ENCODE peak calls at places on chromosomes 16 and 17, in eight cellular contexts. E, T, G, L, R, F, I and O are unnamed samples.
A peak's percentile ranks its signal among the peaks of the same experiment; 100 is the strongest.

GRCh38 chr17:58189436-58190146 is 2.9 kb upstream of the EPX start:
- DNase-seq in F (peak; percentile 89), L (peak; percentile 54), E (no peak), I (peak; percentile 46), R (no peak), G (no peak), T (peak; percentile 93), O (no peak)

GRCh38 chr16:82033006-82033405 is 2.0 kb upstream of the HSD17B2 start:
- DNase-seq in I (peak; percentile 39), R (no peak), F (no peak), L (no peak), E (no peak), G (no peak), T (no peak), O (no peak)

GRCh38 chr17:10614536-10615155 is 42.5 kb downstream of the MYH3 start:
- DNase-seq in I (peak; percentile 55), G (no peak), E (no peak), R (peak; percentile 26), F (peak; percentile 63), L (peak; percentile 61), T (peak; percentile 76), O (no peak)

GRCh38 chr17:63967953-63968352 is 4.8 kb downstream of the SCN4A start:
- DNase-seq in I (no peak), F (peak; percentile 33), R (no peak), E (no peak), T (peak; percentile 49), L (no peak), G (no peak), O (no peak)

GRCh38 chr17:74356640-74357465 is 4.8 kb downstream of the BTBD17 start:
- DNase-seq in F (no peak), E (no peak), T (no peak), G (no peak), R (peak; percentile 24), L (peak; percentile 24), I (peak; percentile 17), O (peak; percentile 9)

GRCh38 chr17:37614391-37614790 is 5.2 kb upstream of the SYNRG start:
- DNase-seq in R (no peak), F (peak; percentile 94), L (no peak), E (no peak), T (peak; percentile 46), I (no peak), G (no peak), O (no peak)

GRCh38 chr16:12509121-12509520 is 294.6 kb downstream of the CPPED1 start:
- DNase-seq in F (no peak), G (no peak), I (no peak), L (no peak), R (no peak), E (no peak), T (no peak), O (no peak)

GRCh38 chr17:28427372-28427771 is 21.4 kb upstream of the SLC46A1 start:
- DNase-seq in T (no peak), R (no peak), G (no peak), E (no peak), F (no peak), I (no peak), L (no peak), O (no peak)

GRCh38 chr17:76063880-76064546 is 8.3 kb downstream of the SRP68 start:
- DNase-seq in R (no peak), T (no peak), F (no peak), G (peak; percentile 63), I (no peak), L (no peak), E (no peak), O (peak; percentile 50)

GRCh38 chr17:35871415-35871814 is 2.7 kb upstream of the HEATR9 start:
- DNase-seq in I (no peak), F (no peak), G (no peak), E (no peak), R (peak; percentile 14), T (no peak), L (no peak), O (no peak)

GRCh38 chr17:83103200-83103937 is 24.0 kb downstream of the METRNL start:
- DNase-seq in F (peak; percentile 72), E (no peak), I (peak; percentile 83), L (peak; percentile 68), R (no peak), G (no peak), T (no peak), O (peak; percentile 50)

GRCh38 chr16:79970551-79971236 is 370.2 kb upstream of the MAF start:
- DNase-seq in L (peak; percentile 29), T (peak; percentile 30), I (no peak), F (no peak), E (no peak), R (no peak), G (no peak), O (no peak)

GRCh38 chr17:70810609-70811008 is 641.3 kb downstream of the KCNJ2 start:
- DNase-seq in R (no peak), E (no peak), I (no peak), F (peak; percentile 14), T (no peak), G (no peak), L (no peak), O (no peak)

GRCh38 chr16:35210681-35211433 is 1751.4 kb downstream of the TP53TG3F start:
- DNase-seq in R (no peak), L (no peak), E (no peak), T (peak; percentile 57), G (no peak), I (no peak), F (no peak), O (no peak)

GRCh38 chr16:82331397-82331796 is 161.4 kb upstream of the MPHOSPH6 start:
- DNase-seq in L (no peak), F (no peak), T (no peak), G (no peak), E (no peak), I (no peak), R (no peak), O (no peak)

GRCh38 chr17:6177941-6178694 is 107.9 kb downstream of the WSCD1 start:
- DNase-seq in E (no peak), I (no peak), L (no peak), G (no peak), T (no peak), R (no peak), F (no peak), O (no peak)

GRCh38 chr17:1730345-1731193 is 6.1 kb downstream of the WDR81 start:
- DNase-seq in I (no peak), R (no peak), F (peak; percentile 94), T (peak; percentile 88), G (no peak), E (peak; percentile 81), L (no peak), O (no peak)

GRCh38 chr16:51034481-51035109 is 116.5 kb downstream of the SALL1 start:
- DNase-seq in L (no peak), T (no peak), I (no peak), R (no peak), F (no peak), G (no peak), E (no peak), O (no peak)

GRCh38 chr17:55263565-55264272 is 1.0 kb upstream of the HLF start:
- DNase-seq in R (no peak), E (no peak), F (no peak), L (no peak), T (no peak), I (no peak), G (no peak), O (peak; percentile 6)

GRCh38 chr16:56961851-56962281 is at the start of gene CETP:
- DNase-seq in I (no peak), T (no peak), F (no peak), E (peak; percentile 74), L (no peak), G (no peak), R (no peak), O (no peak)

GRCh38 chr16:28987170-28987853 is 2.5 kb downstream of the LAT start:
- DNase-seq in R (no peak), T (no peak), F (no peak), I (no peak), G (no peak), E (no peak), L (no peak), O (no peak)

GRCh38 chr17:57211010-57211411 is 45.3 kb upstream of the MSI2 start:
- DNase-seq in F (peak; percentile 53), L (no peak), I (no peak), E (no peak), R (no peak), T (peak; percentile 61), G (no peak), O (no peak)